ENCODE peak calls at places on chromosomes 12 and 14, in four cellular contexts. Z is psoas muscle, E is foreskin fibroblast, I is adipocyte. J is an unnamed sample.

GRCh38 chr12:15688202-15688736 is 100.9 kb downstream of the EPS8 start:
- DNase-seq in Z (peak), I (no peak), E (no peak), J (peak)

GRCh38 chr14:74475678-74476077 is 17.4 kb downstream of the NPC2 start:
- DNase-seq in E (peak), Z (no peak), I (peak), J (peak)

GRCh38 chr14:61894452-61895077 is 132.3 kb downstream of the SNAPC1 start:
- DNase-seq in Z (peak), E (peak), I (peak), J (peak)

GRCh38 chr12:103441437-103442186 is 54.2 kb downstream of the C12orf42 start:
- DNase-seq in I (no peak), E (no peak), Z (no peak), J (no peak)

GRCh38 chr12:76470028-76470939 is 89.3 kb downstream of the OSBPL8 start:
- DNase-seq in I (peak), E (peak), Z (no peak), J (peak)

GRCh38 chr12:96878704-96879103 is 28.4 kb upstream of the NEDD1 start:
- DNase-seq in I (peak), E (no peak), Z (no peak), J (peak)

GRCh38 chr12:67716817-67717216 is 68.3 kb downstream of the DYRK2 start:
- DNase-seq in E (no peak), Z (no peak), I (peak), J (no peak)

GRCh38 chr12:4383304-4383865 is 3.9 kb upstream of the FGF23 start:
- DNase-seq in I (no peak), Z (no peak), E (no peak), J (no peak)

GRCh38 chr12:44835641-44836379 is 40.3 kb downstream of the NELL2 start:
- DNase-seq in E (no peak), Z (no peak), I (no peak), J (no peak)

GRCh38 chr12:51970904-51971646 is 19.6 kb downstream of the ACVR1B start:
- DNase-seq in Z (no peak), E (no peak), I (peak), J (peak)

GRCh38 chr12:42716521-42716920 is 127.0 kb upstream of the PRICKLE1 start:
- DNase-seq in E (peak), Z (peak), I (peak), J (no peak)

GRCh38 chr12:105317453-105317852 is 13.0 kb upstream of the C12orf75 start:
- DNase-seq in E (peak), Z (no peak), I (peak), J (peak)

GRCh38 chr12:10358131-10358530 is 31.7 kb downstream of the KLRK1 start:
- DNase-seq in E (no peak), Z (no peak), I (no peak), J (no peak)

GRCh38 chr12:111411187-111411764 is 5.6 kb downstream of the SH2B3 start:
- DNase-seq in E (no peak), Z (no peak), I (no peak), J (no peak)

GRCh38 chr14:65258391-65258790 is 154.1 kb upstream of the FUT8 start:
- DNase-seq in Z (no peak), I (peak), E (peak), J (peak)

GRCh38 chr14:20986811-20987210 is 3.0 kb upstream of the METTL17 start:
- DNase-seq in Z (no peak), E (peak), I (peak), J (peak)

GRCh38 chr12:132485619-132486018 is 4.3 kb upstream of the FBRSL1 start:
- DNase-seq in I (no peak), E (no peak), Z (no peak), J (no peak)

GRCh38 chr12:3150820-3151590 is 73.8 kb downstream of the TSPAN9 start:
- DNase-seq in E (no peak), I (peak), Z (no peak), J (no peak)

GRCh38 chr14:77043177-77043983 is 14.9 kb upstream of the IRF2BPL start:
- DNase-seq in Z (peak), I (peak), E (peak), J (no peak)

GRCh38 chr14:63764103-63764502 is 36.2 kb upstream of the SGPP1 start:
- DNase-seq in I (no peak), Z (no peak), E (no peak), J (no peak)

GRCh38 chr14:69615471-69616407 is 4.3 kb downstream of the SUSD6 start:
- DNase-seq in E (peak), I (peak), Z (peak), J (peak)

GRCh38 chr14:89418452-89418851 is 1.4 kb upstream of the FOXN3 start:
- DNase-seq in E (no peak), I (peak), Z (no peak), J (no peak)

GRCh38 chr12:8687846-8688601 is 9.8 kb upstream of the RIMKLB start:
- DNase-seq in E (peak), I (peak), Z (peak), J (peak)

GRCh38 chr14:106850913-106851825 is 1324.8 kb downstream of the TMEM121 start:
- DNase-seq in E (no peak), Z (no peak), I (no peak), J (no peak)

GRCh38 chr12:58811346-58811745 is 109.0 kb downstream of the LRIG3 start:
- DNase-seq in I (no peak), Z (no peak), E (no peak), J (no peak)

GRCh38 chr12:79955561-79955960 is 20.7 kb upstream of the PPP1R12A start:
- DNase-seq in I (no peak), Z (no peak), E (no peak), J (no peak)

GRCh38 chr14:99169776-99170356 is 102.1 kb downstream of the BCL11B start:
- DNase-seq in I (no peak), Z (no peak), E (no peak), J (no peak)

GRCh38 chr14:90575781-90576180 is 179.0 kb downstream of the CALM1 start:
- DNase-seq in Z (no peak), E (no peak), I (no peak), J (no peak)

GRCh38 chr14:68386950-68387779 is 405.7 kb downstream of the ZFP36L1 start:
- DNase-seq in E (no peak), I (no peak), Z (no peak), J (no peak)

GRCh38 chr12:114403044-114403689 is 2.8 kb downstream of the TBX5 start:
- DNase-seq in Z (no peak), I (no peak), E (peak), J (no peak)

GRCh38 chr12:124862768-124863408 is 776 bp downstream of the SCARB1 start:
- DNase-seq in I (peak), E (no peak), Z (no peak), J (peak)

GRCh38 chr12:75951399-75952228 is 80.0 kb downstream of the PHLDA1 start:
- DNase-seq in I (no peak), E (no peak), Z (no peak), J (no peak)

GRCh38 chr12:77113971-77114370 is 48.6 kb upstream of the E2F7 start:
- DNase-seq in Z (no peak), I (no peak), E (no peak), J (no peak)

GRCh38 chr12:64679487-64679983 is 69.2 kb downstream of the RASSF3 start:
- DNase-seq in I (peak), E (peak), Z (peak), J (peak)

GRCh38 chr12:30823140-30823669 is 68.5 kb upstream of the CAPRIN2 start:
- DNase-seq in Z (peak), E (no peak), I (no peak), J (no peak)

GRCh38 chr14:74941676-74942097 is 13.7 kb downstream of the PGF start:
- DNase-seq in Z (peak), I (peak), E (peak), J (no peak)

GRCh38 chr12:53115891-53116675 is 12.8 kb downstream of the SOAT2 start:
- DNase-seq in I (no peak), Z (no peak), E (no peak), J (no peak)

GRCh38 chr12:65630555-65630954 is 193.7 kb upstream of the HMGA2 start:
- DNase-seq in E (no peak), I (no peak), Z (no peak), J (no peak)

GRCh38 chr12:128627659-128628058 is 196.1 kb downstream of the SLC15A4 start:
- DNase-seq in I (no peak), Z (no peak), E (no peak), J (no peak)

GRCh38 chr12:95060951-95061350 is 12.5 kb downstream of the NR2C1 start:
- DNase-seq in Z (no peak), I (no peak), E (no peak), J (no peak)
- H3K4me3 ChIP-seq in Z (no peak), I (no peak), E (no peak), J (no peak)

DNA sequence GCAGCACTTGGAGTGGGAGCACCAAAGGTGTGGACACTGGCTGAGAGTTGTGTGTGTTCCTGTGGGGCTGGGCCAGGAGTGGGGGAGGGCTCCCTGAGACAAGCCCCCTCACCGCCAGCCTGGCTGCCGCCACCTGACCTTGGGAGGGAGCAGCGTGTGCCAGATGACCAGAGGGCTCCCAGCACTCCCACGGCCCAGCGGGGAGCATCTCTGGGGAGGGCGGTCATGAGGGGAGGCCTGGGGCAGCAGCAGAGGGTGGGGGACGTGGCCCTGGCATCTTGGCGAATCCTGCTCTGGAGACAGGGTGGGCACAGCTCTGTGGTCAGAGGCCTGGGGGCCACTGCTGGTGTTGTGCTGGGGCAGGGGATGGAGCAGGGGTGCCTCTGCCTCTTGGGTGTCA is 10.7 kb downstream of the CEP170B start:
- DNase-seq in I (no peak), Z (peak), E (no peak), J (no peak)
- H3K4me3 ChIP-seq in I (no peak), Z (no peak), E (no peak), J (no peak)

GRCh38 chr12:989051-989450 is 2.0 kb upstream of the ERC1 start:
- DNase-seq in I (no peak), E (no peak), Z (no peak), J (no peak)
- H3K4me3 ChIP-seq in I (peak), E (peak), Z (peak), J (peak)

GRCh38 chr12:47317182-47317915 is 237.6 kb upstream of the AMIGO2 start:
- DNase-seq in Z (no peak), E (no peak), I (no peak), J (no peak)
- H3K4me3 ChIP-seq in Z (no peak), E (no peak), I (no peak), J (no peak)

GRCh38 chr14:102437997-102438922 is 71.3 kb downstream of the ANKRD9 start:
- DNase-seq in I (peak), E (peak), Z (peak), J (peak)
- H3K4me3 ChIP-seq in I (peak), E (no peak), Z (peak), J (no peak)

DNA sequence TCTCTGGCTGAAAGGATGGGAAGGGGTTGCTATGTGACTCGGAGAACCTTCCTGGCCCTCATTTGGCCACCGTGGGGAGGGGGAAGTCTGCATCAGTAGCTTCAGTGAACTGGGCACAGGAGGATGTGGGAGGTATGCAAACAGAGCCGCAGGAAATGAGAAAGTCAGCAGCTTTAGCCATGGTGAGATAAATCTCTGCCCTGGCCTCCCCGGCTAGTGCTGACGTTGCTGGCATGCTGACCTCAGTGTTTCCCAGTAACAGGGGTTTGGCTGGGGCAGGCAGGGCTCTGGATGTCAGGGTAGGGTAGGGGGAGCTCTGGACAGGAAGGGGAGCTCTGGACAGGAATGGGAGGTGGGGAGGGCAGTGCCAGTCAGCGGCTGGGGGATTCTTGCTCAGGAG is 2.3 kb upstream of the CEBPE start:
- DNase-seq in Z (peak), E (peak), I (peak), J (peak)
- H3K4me3 ChIP-seq in Z (no peak), E (no peak), I (no peak), J (no peak)

DNA sequence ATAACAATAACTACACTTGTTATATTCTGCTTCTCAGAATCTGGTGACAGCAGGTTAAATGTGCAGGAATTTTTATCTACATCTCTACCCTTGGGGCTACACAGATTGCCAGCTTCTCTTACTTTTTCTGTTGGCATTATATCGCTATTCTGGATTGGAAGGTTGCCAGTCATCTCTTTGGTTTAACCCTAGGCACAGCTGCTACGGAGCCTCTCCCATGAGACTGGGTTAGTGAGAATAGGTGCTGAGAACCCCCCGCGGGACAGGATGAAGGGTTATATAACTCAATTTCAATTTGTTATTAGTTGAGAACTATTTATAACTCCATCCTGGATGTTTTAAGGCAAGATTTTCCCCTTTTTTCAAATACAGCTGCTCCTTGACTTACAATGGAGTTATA is 73.1 kb downstream of the ACADS start:
- DNase-seq in I (no peak), E (no peak), Z (no peak), J (no peak)
- H3K4me3 ChIP-seq in I (no peak), E (no peak), Z (no peak), J (no peak)